ENCODE peak calls at places on chromosome 16, in six cellular contexts. One of them, this sample, is unnamed.

GRCh38 chr16:85653226-85653917 is 35.4 kb downstream of the GINS2 start:
- DNase-seq in GM23338: no peak
- DNase-seq in psoas muscle: peak; percentile 17
- DNase-seq in body of pancreas: no peak
- DNase-seq in aorta: no peak
- DNase-seq in mesenchymal stem cell: no peak
- DNase-seq in this sample: no peak

GRCh38 chr16:88437367-88437964 is 15.6 kb upstream of the ZFPM1 start:
- DNase-seq in GM23338: peak; percentile 92
- DNase-seq in aorta: no peak
- DNase-seq in mesenchymal stem cell: no peak
- DNase-seq in body of pancreas: peak; percentile 59
- DNase-seq in psoas muscle: no peak
- DNase-seq in this sample: peak; percentile 69

GRCh38 chr16:2919511-2920255 is 8.0 kb downstream of the FLYWCH1 start:
- DNase-seq in mesenchymal stem cell: peak; percentile 74
- DNase-seq in psoas muscle: peak; percentile 43
- DNase-seq in aorta: peak; percentile 70
- DNase-seq in GM23338: peak; percentile 74
- DNase-seq in body of pancreas: peak; percentile 50
- DNase-seq in this sample: no peak

GRCh38 chr16:88633684-88634140 is 4.7 kb upstream of the IL17C start:
- DNase-seq in body of pancreas: no peak
- DNase-seq in GM23338: peak; percentile 86
- DNase-seq in mesenchymal stem cell: peak; percentile 57
- DNase-seq in psoas muscle: no peak
- DNase-seq in aorta: no peak
- DNase-seq in this sample: peak; percentile 62

GRCh38 chr16:89187337-89188063 is 12.8 kb downstream of the SLC22A31 start:
- DNase-seq in mesenchymal stem cell: peak; percentile 45
- DNase-seq in psoas muscle: peak; percentile 21
- DNase-seq in GM23338: no peak
- DNase-seq in aorta: peak; percentile 50
- DNase-seq in body of pancreas: no peak
- DNase-seq in this sample: no peak

GRCh38 chr16:47317465-47318240 is 143.2 kb downstream of the ITFG1 start:
- DNase-seq in body of pancreas: no peak
- DNase-seq in aorta: no peak
- DNase-seq in GM23338: peak; percentile 24
- DNase-seq in psoas muscle: no peak
- DNase-seq in mesenchymal stem cell: no peak
- DNase-seq in this sample: no peak

GRCh38 chr16:84759061-84759460 is 59.3 kb downstream of the USP10 start:
- DNase-seq in mesenchymal stem cell: peak; percentile 94
- DNase-seq in aorta: no peak
- DNase-seq in body of pancreas: no peak
- DNase-seq in psoas muscle: no peak
- DNase-seq in GM23338: no peak
- DNase-seq in this sample: no peak

GRCh38 chr16:50156590-50156989 is 3.5 kb downstream of the TENT4B start:
- DNase-seq in body of pancreas: no peak
- DNase-seq in GM23338: no peak
- DNase-seq in psoas muscle: no peak
- DNase-seq in mesenchymal stem cell: no peak
- DNase-seq in aorta: no peak
- DNase-seq in this sample: no peak

GRCh38 chr16:61421111-61421510 is 615.1 kb downstream of the CDH8 start:
- DNase-seq in aorta: no peak
- DNase-seq in GM23338: no peak
- DNase-seq in psoas muscle: no peak
- DNase-seq in body of pancreas: no peak
- DNase-seq in mesenchymal stem cell: no peak
- DNase-seq in this sample: no peak

GRCh38 chr16:2054543-2055245 is 6.9 kb downstream of the TSC2 start:
- DNase-seq in mesenchymal stem cell: no peak
- DNase-seq in body of pancreas: peak; percentile 89
- DNase-seq in GM23338: no peak
- DNase-seq in psoas muscle: no peak
- DNase-seq in aorta: no peak
- DNase-seq in this sample: peak; percentile 73

GRCh38 chr16:65125322-65125721 is 3.5 kb upstream of the CDH11 start:
- DNase-seq in GM23338: no peak
- DNase-seq in psoas muscle: no peak
- DNase-seq in body of pancreas: no peak
- DNase-seq in aorta: no peak
- DNase-seq in mesenchymal stem cell: peak; percentile 40
- DNase-seq in this sample: no peak

GRCh38 chr16:75458029-75458428 is 6.5 kb downstream of the TMEM170A start:
- DNase-seq in aorta: no peak
- DNase-seq in mesenchymal stem cell: no peak
- DNase-seq in psoas muscle: no peak
- DNase-seq in body of pancreas: no peak
- DNase-seq in GM23338: no peak
- DNase-seq in this sample: no peak

GRCh38 chr16:86577314-86577971 is 906 bp upstream of the FOXL1 start:
- DNase-seq in body of pancreas: no peak
- DNase-seq in psoas muscle: no peak
- DNase-seq in aorta: no peak
- DNase-seq in GM23338: peak; percentile 62
- DNase-seq in mesenchymal stem cell: peak; percentile 84
- DNase-seq in this sample: no peak

GRCh38 chr16:72256398-72257048 is 84.6 kb upstream of the PMFBP1 start:
- DNase-seq in aorta: no peak
- DNase-seq in body of pancreas: no peak
- DNase-seq in GM23338: no peak
- DNase-seq in psoas muscle: no peak
- DNase-seq in mesenchymal stem cell: peak; percentile 58
- DNase-seq in this sample: no peak

GRCh38 chr16:85673529-85674417 is 15.0 kb downstream of the GINS2 start:
- DNase-seq in aorta: peak; percentile 70
- DNase-seq in body of pancreas: peak; percentile 93
- DNase-seq in GM23338: no peak
- DNase-seq in psoas muscle: no peak
- DNase-seq in mesenchymal stem cell: no peak
- DNase-seq in this sample: peak; percentile 74

GRCh38 chr16:20002936-20003335 is 70.8 kb downstream of the GPR139 start:
- DNase-seq in aorta: no peak
- DNase-seq in GM23338: no peak
- DNase-seq in body of pancreas: no peak
- DNase-seq in mesenchymal stem cell: no peak
- DNase-seq in psoas muscle: no peak
- DNase-seq in this sample: no peak

GRCh38 chr16:1903845-1904820 is 14.1 kb downstream of the HS3ST6 start:
- DNase-seq in psoas muscle: no peak
- DNase-seq in body of pancreas: no peak
- DNase-seq in aorta: no peak
- DNase-seq in GM23338: no peak
- DNase-seq in mesenchymal stem cell: no peak
- DNase-seq in this sample: peak; percentile 76

GRCh38 chr16:47320546-47321315 is 140.1 kb downstream of the ITFG1 start:
- DNase-seq in mesenchymal stem cell: peak; percentile 60
- DNase-seq in psoas muscle: no peak
- DNase-seq in aorta: no peak
- DNase-seq in GM23338: no peak
- DNase-seq in body of pancreas: no peak
- DNase-seq in this sample: no peak

GRCh38 chr16:17395849-17396480 is 74.8 kb downstream of the XYLT1 start:
- DNase-seq in GM23338: no peak
- DNase-seq in psoas muscle: no peak
- DNase-seq in aorta: no peak
- DNase-seq in body of pancreas: peak; percentile 81
- DNase-seq in mesenchymal stem cell: no peak
- DNase-seq in this sample: no peak

GRCh38 chr16:72947379-72948237 is 100.3 kb downstream of the ZFHX3 start:
- DNase-seq in aorta: no peak
- DNase-seq in GM23338: no peak
- DNase-seq in body of pancreas: peak; percentile 66
- DNase-seq in psoas muscle: peak; percentile 60
- DNase-seq in mesenchymal stem cell: no peak
- DNase-seq in this sample: no peak

GRCh38 chr16:89185062-89185751 is 13.7 kb downstream of the CDH15 start:
- DNase-seq in aorta: no peak
- DNase-seq in mesenchymal stem cell: no peak
- DNase-seq in GM23338: peak; percentile 48
- DNase-seq in psoas muscle: peak; percentile 8
- DNase-seq in body of pancreas: no peak
- DNase-seq in this sample: no peak

GRCh38 chr16:2155091-2156024 is at the start of gene TRAF7:
- DNase-seq in GM23338: peak; percentile 100
- DNase-seq in mesenchymal stem cell: peak; percentile 100
- DNase-seq in psoas muscle: peak; percentile 99
- DNase-seq in aorta: peak; percentile 99
- DNase-seq in body of pancreas: peak; percentile 99
- DNase-seq in this sample: peak; percentile 99

GRCh38 chr16:1770328-1771071 is 843 bp downstream of the NME3 start:
- DNase-seq in GM23338: peak; percentile 76
- DNase-seq in aorta: peak; percentile 85
- DNase-seq in psoas muscle: peak; percentile 73
- DNase-seq in mesenchymal stem cell: peak; percentile 64
- DNase-seq in body of pancreas: peak; percentile 89
- DNase-seq in this sample: peak; percentile 73

GRCh38 chr16:21275529-21275928 is 2.6 kb downstream of the CRYM start:
- DNase-seq in psoas muscle: no peak
- DNase-seq in aorta: no peak
- DNase-seq in body of pancreas: no peak
- DNase-seq in GM23338: no peak
- DNase-seq in mesenchymal stem cell: no peak
- DNase-seq in this sample: no peak

GRCh38 chr16:7369181-7369580 is 36.5 kb downstream of the RBFOX1 start:
- DNase-seq in aorta: no peak
- DNase-seq in body of pancreas: no peak
- DNase-seq in psoas muscle: no peak
- DNase-seq in mesenchymal stem cell: no peak
- DNase-seq in GM23338: no peak
- DNase-seq in this sample: no peak

GRCh38 chr16:50591209-50591608 is 43.0 kb downstream of the NKD1 start:
- DNase-seq in GM23338: no peak
- DNase-seq in body of pancreas: no peak
- DNase-seq in mesenchymal stem cell: no peak
- DNase-seq in aorta: no peak
- DNase-seq in psoas muscle: no peak
- DNase-seq in this sample: no peak

DNA sequence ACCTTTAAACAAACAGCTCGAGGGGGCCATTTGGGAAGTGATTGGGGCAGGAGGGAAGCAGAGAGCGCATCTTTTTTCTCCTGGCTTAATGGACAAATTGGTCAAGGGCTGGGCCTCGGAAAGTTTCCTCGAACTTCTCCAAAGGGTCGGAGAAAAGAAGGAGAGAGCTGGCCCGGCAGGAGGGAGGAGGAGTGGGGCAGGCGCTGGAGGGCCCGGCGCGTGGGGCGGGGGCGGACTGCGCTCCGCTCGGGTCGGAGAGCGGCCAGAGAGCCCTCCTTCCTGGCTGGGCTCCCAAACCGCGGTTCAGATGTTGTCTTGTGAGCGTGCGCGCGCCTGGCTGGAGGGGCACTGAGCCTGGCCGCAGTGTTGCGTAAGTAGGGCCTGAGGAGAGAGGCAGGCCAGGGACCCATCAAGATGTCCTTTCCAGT is 1.2 kb downstream of the MMP2 start:
- DNase-seq in psoas muscle: peak; percentile 90
- DNase-seq in GM23338: peak; percentile 64
- DNase-seq in body of pancreas: peak; percentile 58
- DNase-seq in mesenchymal stem cell: peak; percentile 93
- DNase-seq in aorta: peak; percentile 94
- DNase-seq in this sample: peak; percentile 80
- H3K27ac ChIP-seq in psoas muscle: no peak overlapping the region
- H3K27ac ChIP-seq in GM23338: no peak overlapping the region
- H3K27ac ChIP-seq in body of pancreas: no peak overlapping the region
- H3K27ac ChIP-seq in mesenchymal stem cell: no peak overlapping the region
- H3K27ac ChIP-seq in aorta: peak overlapping the region; percentile 43
- H3K27ac ChIP-seq in this sample: peak overlapping the region; percentile 81

DNA sequence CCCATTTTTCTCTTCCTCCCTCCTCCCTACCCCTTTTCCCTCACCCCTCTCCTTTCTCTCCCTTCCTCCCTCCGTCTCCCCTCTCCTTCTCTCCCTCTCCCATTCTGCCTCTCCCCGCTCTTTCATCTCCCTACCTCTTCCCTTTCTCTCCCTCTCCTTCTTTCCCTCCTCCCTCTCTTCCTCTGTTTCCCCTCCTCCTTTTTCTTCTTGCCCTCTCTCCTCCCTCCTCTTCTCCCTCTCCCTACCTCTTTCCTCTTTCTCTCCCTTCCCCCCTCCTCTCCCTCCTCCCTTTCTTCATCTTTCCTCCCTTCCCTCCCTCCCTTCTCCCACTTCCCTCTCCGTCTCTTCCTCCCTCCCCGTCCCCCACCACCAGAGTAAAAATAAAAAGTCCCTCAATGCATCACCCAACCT is 10.5 kb downstream of the CHD9NB start:
- DNase-seq in body of pancreas: no peak
- DNase-seq in mesenchymal stem cell: no peak
- DNase-seq in GM23338: peak; percentile 60
- DNase-seq in psoas muscle: no peak
- DNase-seq in aorta: no peak
- DNase-seq in this sample: no peak
- H3K4me3 ChIP-seq in body of pancreas: no peak overlapping the region
- H3K4me3 ChIP-seq in mesenchymal stem cell: peak overlapping the region; percentile 79
- H3K4me3 ChIP-seq in GM23338: peak overlapping the region; percentile 56
- H3K4me3 ChIP-seq in psoas muscle: peak overlapping the region; percentile 15
- H3K4me3 ChIP-seq in aorta: no peak overlapping the region
- H3K4me3 ChIP-seq in this sample: no peak overlapping the region

DNA sequence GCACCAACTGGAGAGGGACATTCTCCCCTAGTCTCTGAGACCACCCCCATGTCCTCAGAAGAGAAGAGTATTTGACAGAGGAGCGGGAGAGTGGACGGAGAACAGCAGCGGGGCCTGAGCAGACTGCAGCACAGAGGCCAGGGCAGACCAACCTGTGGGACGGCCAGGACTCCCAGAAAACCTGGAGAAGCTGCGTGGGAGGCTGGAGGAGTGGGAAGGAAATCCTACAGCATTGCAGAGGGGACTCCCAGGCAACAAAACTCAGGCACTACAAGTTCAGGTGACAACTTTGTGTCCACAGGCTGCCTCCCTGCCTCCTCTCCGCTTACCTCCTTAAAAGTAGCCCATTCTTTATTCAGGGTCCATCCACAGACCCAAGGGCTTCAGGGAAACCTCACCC is 29.9 kb downstream of the TK2 start:
- DNase-seq in GM23338: no peak
- DNase-seq in psoas muscle: no peak
- DNase-seq in mesenchymal stem cell: no peak
- DNase-seq in aorta: no peak
- DNase-seq in body of pancreas: no peak
- DNase-seq in this sample: no peak
- H3K4me1 ChIP-seq in GM23338: no peaks in the 10 kb centered on the region
- H3K4me1 ChIP-seq in psoas muscle: peaks cover 51% of the 10 kb centered on the region
- H3K4me1 ChIP-seq in mesenchymal stem cell: peaks cover 46% of the 10 kb centered on the region
- H3K4me1 ChIP-seq in aorta: no peaks in the 10 kb centered on the region
- H3K4me1 ChIP-seq in body of pancreas: peaks cover 32% of the 10 kb centered on the region
- H3K4me1 ChIP-seq in this sample: peaks cover 98% of the 10 kb centered on the region

GRCh38 chr16:57054771-57055170 is 37.6 kb upstream of the CPNE2 start:
- DNase-seq in GM23338: no peak
- DNase-seq in mesenchymal stem cell: no peak
- DNase-seq in aorta: no peak
- DNase-seq in psoas muscle: no peak
- DNase-seq in body of pancreas: no peak
- DNase-seq in this sample: no peak
- H3K27ac ChIP-seq in GM23338: no peak overlapping the region
- H3K27ac ChIP-seq in mesenchymal stem cell: no peak overlapping the region
- H3K27ac ChIP-seq in aorta: no peak overlapping the region
- H3K27ac ChIP-seq in psoas muscle: no peak overlapping the region
- H3K27ac ChIP-seq in body of pancreas: no peak overlapping the region
- H3K27ac ChIP-seq in this sample: no peak overlapping the region

GRCh38 chr16:76910931-76911330 is 280.1 kb upstream of the MON1B start:
- DNase-seq in psoas muscle: no peak
- DNase-seq in mesenchymal stem cell: peak; percentile 87
- DNase-seq in GM23338: no peak
- DNase-seq in aorta: no peak
- DNase-seq in body of pancreas: no peak
- DNase-seq in this sample: no peak
- H3K4me3 ChIP-seq in psoas muscle: no peak overlapping the region
- H3K4me3 ChIP-seq in mesenchymal stem cell: no peak overlapping the region
- H3K4me3 ChIP-seq in GM23338: no peak overlapping the region
- H3K4me3 ChIP-seq in aorta: no peak overlapping the region
- H3K4me3 ChIP-seq in body of pancreas: no peak overlapping the region
- H3K4me3 ChIP-seq in this sample: no peak overlapping the region

This sample was measured in lower lobe of right lung.